ENCODE peak calls at places on chromosomes 6 and 20, in eight cellular contexts. R, W, M, J, D, Z, N and U are unnamed samples.

GRCh38 chr6:126372626-126373025 is 32.7 kb downstream of the CENPW start:
- DNase-seq in D (no peak), R (no peak), J (no peak), Z (no peak), M (no peak), W (no peak), N (no peak), U (no peak)

GRCh38 chr6:157892363-157892878 is 69.4 kb downstream of the SNX9 start:
- DNase-seq in Z (no peak), R (no peak), M (no peak), N (no peak), J (no peak), D (no peak), W (no peak), U (no peak)

GRCh38 chr20:4457566-4458543 is 263.9 kb upstream of the PRND start:
- DNase-seq in N (peak; percentile 66), M (no peak), R (no peak), J (peak; percentile 42), Z (no peak), W (no peak), D (no peak), U (no peak)

GRCh38 chr20:35315199-35316020 is 23.2 kb upstream of the FAM83C start:
- DNase-seq in W (no peak), J (no peak), N (no peak), Z (no peak), D (no peak), M (peak; percentile 21), R (no peak), U (no peak)

GRCh38 chr6:151119823-151120524 is 119.8 kb upstream of the AKAP12 start:
- DNase-seq in R (no peak), W (no peak), Z (no peak), J (no peak), M (no peak), D (no peak), N (no peak), U (peak; percentile 46)

GRCh38 chr20:52649727-52650126 is 322.4 kb upstream of the TSHZ2 start:
- DNase-seq in J (peak; percentile 5), N (no peak), W (no peak), R (no peak), Z (no peak), M (no peak), D (no peak), U (no peak)

GRCh38 chr6:3285049-3285639 is 26.4 kb downstream of the PSMG4 start:
- DNase-seq in Z (no peak), M (no peak), R (no peak), D (no peak), W (no peak), J (no peak), N (no peak), U (no peak)

GRCh38 chr6:37362101-37362823 is 8.5 kb downstream of the RNF8 start:
- DNase-seq in N (no peak), J (no peak), W (no peak), R (no peak), D (no peak), M (no peak), Z (no peak), U (no peak)